ENCODE peak calls at places on chromosomes 1 and 21, in eight cellular contexts. One of them, this sample, is unnamed. For H3K9me3, the result is how much of the 10 kb centered on the place peaks cover.

GRCh38 chr1:161092621-161093028 is 3.3 kb upstream of the NECTIN4 start:
- DNase-seq in PC-9: peak
- DNase-seq in stomach: no peak
- DNase-seq in heart right ventricle: no peak
- DNase-seq in CD4-positive, alpha-beta T cell: no peak
- DNase-seq in neural progenitor cell: no peak
- DNase-seq in CD4-positive, CD25-positive, alpha-beta regulatory T cell: peak
- DNase-seq in transverse colon: no peak
- DNase-seq in this sample: no peak

GRCh38 chr1:226485192-226485591 is 63.4 kb upstream of the STUM start:
- DNase-seq in heart right ventricle: no peak
- DNase-seq in neural progenitor cell: no peak
- DNase-seq in PC-9: no peak
- DNase-seq in CD4-positive, alpha-beta T cell: no peak
- DNase-seq in transverse colon: no peak
- DNase-seq in stomach: peak
- DNase-seq in CD4-positive, CD25-positive, alpha-beta regulatory T cell: no peak
- DNase-seq in this sample: no peak

GRCh38 chr1:25991937-25992688 is 5.8 kb downstream of the PAFAH2 start:
- DNase-seq in heart right ventricle: no peak
- DNase-seq in CD4-positive, CD25-positive, alpha-beta regulatory T cell: no peak
- DNase-seq in PC-9: no peak
- DNase-seq in stomach: no peak
- DNase-seq in transverse colon: no peak
- DNase-seq in neural progenitor cell: no peak
- DNase-seq in CD4-positive, alpha-beta T cell: no peak
- DNase-seq in this sample: no peak

GRCh38 chr21:45087022-45087823 is 12.8 kb downstream of the ADARB1 start:
- DNase-seq in stomach: no peak
- DNase-seq in PC-9: no peak
- DNase-seq in CD4-positive, alpha-beta T cell: no peak
- DNase-seq in heart right ventricle: no peak
- DNase-seq in transverse colon: no peak
- DNase-seq in neural progenitor cell: no peak
- DNase-seq in CD4-positive, CD25-positive, alpha-beta regulatory T cell: peak
- DNase-seq in this sample: no peak

GRCh38 chr1:155188268-155188667 is 14.6 kb downstream of the TRIM46 start:
- DNase-seq in CD4-positive, CD25-positive, alpha-beta regulatory T cell: no peak
- DNase-seq in CD4-positive, alpha-beta T cell: no peak
- DNase-seq in PC-9: no peak
- DNase-seq in stomach: no peak
- DNase-seq in transverse colon: no peak
- DNase-seq in heart right ventricle: no peak
- DNase-seq in neural progenitor cell: no peak
- DNase-seq in this sample: peak

GRCh38 chr1:167169642-167170041 is 51.0 kb upstream of the POU2F1 start:
- DNase-seq in transverse colon: no peak
- DNase-seq in CD4-positive, CD25-positive, alpha-beta regulatory T cell: no peak
- DNase-seq in heart right ventricle: no peak
- DNase-seq in stomach: no peak
- DNase-seq in PC-9: peak
- DNase-seq in CD4-positive, alpha-beta T cell: no peak
- DNase-seq in neural progenitor cell: no peak
- DNase-seq in this sample: no peak

GRCh38 chr1:12614402-12615165 is 3.4 kb downstream of the DHRS3 start:
- DNase-seq in transverse colon: no peak
- DNase-seq in CD4-positive, alpha-beta T cell: no peak
- DNase-seq in stomach: no peak
- DNase-seq in neural progenitor cell: no peak
- DNase-seq in PC-9: no peak
- DNase-seq in CD4-positive, CD25-positive, alpha-beta regulatory T cell: no peak
- DNase-seq in heart right ventricle: no peak
- DNase-seq in this sample: no peak

GRCh38 chr1:223087231-223087990 is 55.6 kb downstream of the TLR5 start:
- DNase-seq in neural progenitor cell: no peak
- DNase-seq in CD4-positive, alpha-beta T cell: no peak
- DNase-seq in transverse colon: no peak
- DNase-seq in CD4-positive, CD25-positive, alpha-beta regulatory T cell: no peak
- DNase-seq in PC-9: no peak
- DNase-seq in heart right ventricle: no peak
- DNase-seq in stomach: no peak
- DNase-seq in this sample: no peak

GRCh38 chr1:58597076-58597475 is 20.0 kb upstream of the TACSTD2 start:
- DNase-seq in CD4-positive, CD25-positive, alpha-beta regulatory T cell: no peak
- DNase-seq in transverse colon: no peak
- DNase-seq in stomach: no peak
- DNase-seq in PC-9: no peak
- DNase-seq in heart right ventricle: no peak
- DNase-seq in CD4-positive, alpha-beta T cell: no peak
- DNase-seq in neural progenitor cell: no peak
- DNase-seq in this sample: no peak

GRCh38 chr1:115432061-115432460 is 94.0 kb upstream of the NGF start:
- DNase-seq in stomach: no peak
- DNase-seq in transverse colon: no peak
- DNase-seq in heart right ventricle: no peak
- DNase-seq in CD4-positive, alpha-beta T cell: no peak
- DNase-seq in neural progenitor cell: no peak
- DNase-seq in PC-9: peak
- DNase-seq in CD4-positive, CD25-positive, alpha-beta regulatory T cell: no peak
- DNase-seq in this sample: no peak

GRCh38 chr1:9239622-9240401 is 5.2 kb downstream of the H6PD start:
- DNase-seq in CD4-positive, CD25-positive, alpha-beta regulatory T cell: peak
- DNase-seq in neural progenitor cell: peak
- DNase-seq in stomach: peak
- DNase-seq in CD4-positive, alpha-beta T cell: peak
- DNase-seq in transverse colon: peak
- DNase-seq in PC-9: no peak
- DNase-seq in heart right ventricle: peak
- DNase-seq in this sample: no peak

GRCh38 chr21:40936771-40937261 is 89.9 kb upstream of the DSCAM start:
- DNase-seq in stomach: no peak
- DNase-seq in PC-9: no peak
- DNase-seq in neural progenitor cell: peak
- DNase-seq in CD4-positive, CD25-positive, alpha-beta regulatory T cell: no peak
- DNase-seq in CD4-positive, alpha-beta T cell: no peak
- DNase-seq in transverse colon: no peak
- DNase-seq in heart right ventricle: no peak
- DNase-seq in this sample: no peak

GRCh38 chr21:21997390-21998333 is 999.5 kb downstream of the NCAM2 start:
- DNase-seq in transverse colon: no peak
- DNase-seq in CD4-positive, CD25-positive, alpha-beta regulatory T cell: no peak
- DNase-seq in CD4-positive, alpha-beta T cell: no peak
- DNase-seq in stomach: no peak
- DNase-seq in neural progenitor cell: no peak
- DNase-seq in heart right ventricle: no peak
- DNase-seq in PC-9: no peak
- DNase-seq in this sample: no peak

GRCh38 chr1:68136187-68136586 is 85.8 kb upstream of the DIRAS3 start:
- DNase-seq in heart right ventricle: no peak
- DNase-seq in neural progenitor cell: no peak
- DNase-seq in CD4-positive, alpha-beta T cell: no peak
- DNase-seq in stomach: no peak
- DNase-seq in CD4-positive, CD25-positive, alpha-beta regulatory T cell: no peak
- DNase-seq in PC-9: no peak
- DNase-seq in transverse colon: no peak
- DNase-seq in this sample: no peak

GRCh38 chr1:109773203-109773899 is 9.6 kb upstream of the EPS8L3 start:
- DNase-seq in transverse colon: peak
- DNase-seq in heart right ventricle: peak
- DNase-seq in CD4-positive, alpha-beta T cell: peak
- DNase-seq in stomach: peak
- DNase-seq in neural progenitor cell: peak
- DNase-seq in CD4-positive, CD25-positive, alpha-beta regulatory T cell: peak
- DNase-seq in PC-9: peak
- DNase-seq in this sample: no peak

GRCh38 chr1:2936568-2937515 is 84.4 kb upstream of the ACTRT2 start:
- DNase-seq in stomach: no peak
- DNase-seq in transverse colon: no peak
- DNase-seq in CD4-positive, alpha-beta T cell: no peak
- DNase-seq in heart right ventricle: no peak
- DNase-seq in PC-9: no peak
- DNase-seq in neural progenitor cell: no peak
- DNase-seq in CD4-positive, CD25-positive, alpha-beta regulatory T cell: no peak
- DNase-seq in this sample: no peak

GRCh38 chr1:2935184-2935583 is 86.1 kb upstream of the ACTRT2 start:
- DNase-seq in PC-9: no peak
- DNase-seq in stomach: no peak
- DNase-seq in neural progenitor cell: no peak
- DNase-seq in transverse colon: no peak
- DNase-seq in heart right ventricle: no peak
- DNase-seq in CD4-positive, alpha-beta T cell: no peak
- DNase-seq in CD4-positive, CD25-positive, alpha-beta regulatory T cell: no peak
- DNase-seq in this sample: no peak

GRCh38 chr1:2934173-2934540 is 87.1 kb upstream of the ACTRT2 start:
- DNase-seq in neural progenitor cell: no peak
- DNase-seq in heart right ventricle: no peak
- DNase-seq in stomach: no peak
- DNase-seq in CD4-positive, alpha-beta T cell: no peak
- DNase-seq in transverse colon: no peak
- DNase-seq in CD4-positive, CD25-positive, alpha-beta regulatory T cell: no peak
- DNase-seq in PC-9: no peak
- DNase-seq in this sample: no peak

GRCh38 chr1:2934642-2935081 is 86.6 kb upstream of the ACTRT2 start:
- DNase-seq in neural progenitor cell: no peak
- DNase-seq in stomach: no peak
- DNase-seq in CD4-positive, CD25-positive, alpha-beta regulatory T cell: no peak
- DNase-seq in CD4-positive, alpha-beta T cell: no peak
- DNase-seq in transverse colon: no peak
- DNase-seq in heart right ventricle: no peak
- DNase-seq in PC-9: no peak
- DNase-seq in this sample: no peak

GRCh38 chr1:2935766-2936390 is 85.4 kb upstream of the ACTRT2 start:
- DNase-seq in CD4-positive, CD25-positive, alpha-beta regulatory T cell: no peak
- DNase-seq in heart right ventricle: no peak
- DNase-seq in neural progenitor cell: no peak
- DNase-seq in CD4-positive, alpha-beta T cell: no peak
- DNase-seq in PC-9: no peak
- DNase-seq in transverse colon: no peak
- DNase-seq in stomach: no peak
- DNase-seq in this sample: no peak
- H3K9me3 ChIP-seq in CD4-positive, CD25-positive, alpha-beta regulatory T cell: under half
- H3K9me3 ChIP-seq in heart right ventricle: under half
- H3K9me3 ChIP-seq in neural progenitor cell: under half
- H3K9me3 ChIP-seq in CD4-positive, alpha-beta T cell: under half
- H3K9me3 ChIP-seq in PC-9: under half
- H3K9me3 ChIP-seq in transverse colon: under half
- H3K9me3 ChIP-seq in stomach: under half
- H3K9me3 ChIP-seq in this sample: under half

GRCh38 chr1:4137621-4138390 is 237.7 kb upstream of the C1orf174 start:
- DNase-seq in PC-9: no peak
- DNase-seq in transverse colon: no peak
- DNase-seq in CD4-positive, alpha-beta T cell: no peak
- DNase-seq in heart right ventricle: no peak
- DNase-seq in neural progenitor cell: peak
- DNase-seq in stomach: no peak
- DNase-seq in CD4-positive, CD25-positive, alpha-beta regulatory T cell: no peak
- DNase-seq in this sample: no peak

GRCh38 chr1:4132525-4133308 is 232.6 kb upstream of the C1orf174 start:
- DNase-seq in neural progenitor cell: no peak
- DNase-seq in CD4-positive, CD25-positive, alpha-beta regulatory T cell: no peak
- DNase-seq in transverse colon: no peak
- DNase-seq in PC-9: no peak
- DNase-seq in heart right ventricle: no peak
- DNase-seq in stomach: no peak
- DNase-seq in CD4-positive, alpha-beta T cell: no peak
- DNase-seq in this sample: no peak

GRCh38 chr1:4130096-4130495 is 230.0 kb upstream of the C1orf174 start:
- DNase-seq in heart right ventricle: no peak
- DNase-seq in PC-9: no peak
- DNase-seq in CD4-positive, alpha-beta T cell: no peak
- DNase-seq in transverse colon: no peak
- DNase-seq in CD4-positive, CD25-positive, alpha-beta regulatory T cell: no peak
- DNase-seq in neural progenitor cell: no peak
- DNase-seq in stomach: no peak
- DNase-seq in this sample: no peak

GRCh38 chr1:4131734-4132133 is 231.7 kb upstream of the C1orf174 start:
- DNase-seq in transverse colon: no peak
- DNase-seq in CD4-positive, alpha-beta T cell: no peak
- DNase-seq in neural progenitor cell: no peak
- DNase-seq in heart right ventricle: no peak
- DNase-seq in PC-9: no peak
- DNase-seq in stomach: no peak
- DNase-seq in CD4-positive, CD25-positive, alpha-beta regulatory T cell: no peak
- DNase-seq in this sample: no peak

GRCh38 chr1:4133541-4133940 is 233.5 kb upstream of the C1orf174 start:
- DNase-seq in PC-9: no peak
- DNase-seq in stomach: no peak
- DNase-seq in neural progenitor cell: no peak
- DNase-seq in heart right ventricle: no peak
- DNase-seq in CD4-positive, CD25-positive, alpha-beta regulatory T cell: no peak
- DNase-seq in transverse colon: no peak
- DNase-seq in CD4-positive, alpha-beta T cell: no peak
- DNase-seq in this sample: no peak
- H3K9me3 ChIP-seq in PC-9: under half
- H3K9me3 ChIP-seq in stomach: under half
- H3K9me3 ChIP-seq in neural progenitor cell: under half
- H3K9me3 ChIP-seq in heart right ventricle: under half
- H3K9me3 ChIP-seq in CD4-positive, CD25-positive, alpha-beta regulatory T cell: under half
- H3K9me3 ChIP-seq in transverse colon: under half
- H3K9me3 ChIP-seq in CD4-positive, alpha-beta T cell: under half
- H3K9me3 ChIP-seq in this sample: under half

DNA sequence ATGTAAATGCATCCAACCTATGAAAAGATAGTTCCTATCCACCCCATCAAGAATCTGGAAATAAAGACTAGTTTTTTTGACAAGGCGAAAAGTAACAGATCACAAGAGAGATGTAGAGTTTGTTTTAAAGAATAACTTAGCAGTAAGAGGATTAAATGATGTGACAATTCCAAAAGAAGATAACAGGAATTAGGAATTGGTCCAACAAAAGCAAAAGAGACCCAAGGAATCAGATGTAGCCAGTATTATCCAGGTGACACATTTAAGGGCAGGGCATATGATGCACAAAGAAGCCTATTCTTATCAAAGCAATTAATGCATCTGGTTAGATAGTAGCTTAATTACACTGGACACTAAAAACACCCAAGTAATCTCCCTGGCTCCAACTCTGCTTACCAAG is 53.8 kb downstream of the PUM1 start:
- DNase-seq in CD4-positive, CD25-positive, alpha-beta regulatory T cell: no peak
- DNase-seq in heart right ventricle: no peak
- DNase-seq in PC-9: no peak
- DNase-seq in neural progenitor cell: no peak
- DNase-seq in CD4-positive, alpha-beta T cell: no peak
- DNase-seq in transverse colon: no peak
- DNase-seq in stomach: no peak
- DNase-seq in this sample: no peak
- H3K9me3 ChIP-seq in CD4-positive, CD25-positive, alpha-beta regulatory T cell: under half
- H3K9me3 ChIP-seq in heart right ventricle: under half
- H3K9me3 ChIP-seq in PC-9: under half
- H3K9me3 ChIP-seq in neural progenitor cell: under half
- H3K9me3 ChIP-seq in CD4-positive, alpha-beta T cell: under half
- H3K9me3 ChIP-seq in transverse colon: under half
- H3K9me3 ChIP-seq in stomach: under half
- H3K9me3 ChIP-seq in this sample: under half

DNA sequence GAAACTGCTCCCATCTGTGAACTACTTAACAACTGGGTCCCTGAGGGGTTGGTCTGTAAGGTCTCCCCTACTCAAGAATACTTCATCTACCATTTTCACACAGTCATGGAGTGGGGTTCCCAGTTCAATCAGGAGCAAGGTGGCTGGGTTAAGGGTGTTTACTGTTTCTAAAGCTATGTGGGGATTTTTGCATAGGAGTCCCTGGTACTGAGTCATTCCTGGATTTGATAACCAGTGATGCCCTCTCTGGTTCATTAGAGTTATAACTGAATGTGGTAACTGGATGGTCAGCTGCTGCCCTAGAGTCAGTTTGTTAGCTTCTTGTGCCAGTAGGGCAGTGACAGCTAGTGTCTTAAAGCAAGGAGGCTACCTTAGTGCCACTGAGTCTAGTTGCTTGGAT is 29.4 kb upstream of the KCNJ15 start:
- DNase-seq in transverse colon: no peak
- DNase-seq in heart right ventricle: no peak
- DNase-seq in CD4-positive, alpha-beta T cell: no peak
- DNase-seq in CD4-positive, CD25-positive, alpha-beta regulatory T cell: no peak
- DNase-seq in PC-9: no peak
- DNase-seq in neural progenitor cell: no peak
- DNase-seq in stomach: no peak
- DNase-seq in this sample: no peak
- H3K9me3 ChIP-seq in transverse colon: half or more
- H3K9me3 ChIP-seq in heart right ventricle: half or more
- H3K9me3 ChIP-seq in CD4-positive, alpha-beta T cell: half or more
- H3K9me3 ChIP-seq in CD4-positive, CD25-positive, alpha-beta regulatory T cell: half or more
- H3K9me3 ChIP-seq in PC-9: under half
- H3K9me3 ChIP-seq in neural progenitor cell: under half
- H3K9me3 ChIP-seq in stomach: half or more
- H3K9me3 ChIP-seq in this sample: under half